ENCODE peak calls at places on chromosome 12, in seven cellular contexts. H is cardiac muscle cell; I is GM12878; A is CD8-positive, alpha-beta T cell; P is left ventricle myocardium inferior; B is heart left ventricle; E is lower lobe of right lung. O is an unnamed sample. For H3K4me1 and H3K27me3, the result is how much of the 10 kb centered on the place peaks cover.

GRCh38 chr12:57637364-57637763 is 4.4 kb upstream of the B4GALNT1 start:
- DNase-seq in H (no peak), I (no peak), A (no peak), P (no peak), B (no peak), E (no peak), O (no peak)

GRCh38 chr12:75322464-75322863 is 7.7 kb downstream of the CAPS2 start:
- DNase-seq in H (no peak), I (no peak), A (no peak), P (no peak), B (no peak), E (no peak), O (peak)

GRCh38 chr12:91483471-91483985 is 300.9 kb upstream of the DCN start:
- DNase-seq in H (no peak), I (no peak), A (no peak), P (no peak), B (no peak), E (no peak), O (no peak)

GRCh38 chr12:6086316-6086715 is 38.2 kb downstream of the VWF start:
- DNase-seq in H (no peak), I (no peak), A (no peak), P (no peak), B (no peak), E (no peak), O (no peak)

GRCh38 chr12:25648460-25648859 is 95.4 kb upstream of the LMNTD1 start:
- DNase-seq in H (peak), I (no peak), A (no peak), P (peak), B (peak), E (peak), O (peak)

GRCh38 chr12:6548556-6549378 is 7.1 kb downstream of the IFFO1 start:
- DNase-seq in H (no peak), I (no peak), A (no peak), P (no peak), B (peak), E (no peak), O (peak)

GRCh38 chr12:114974333-114974732 is 290.4 kb upstream of the TBX3 start:
- DNase-seq in H (no peak), I (no peak), A (no peak), P (no peak), B (no peak), E (no peak), O (no peak)

GRCh38 chr12:122076743-122077495 is 1.6 kb upstream of the MLXIP start:
- DNase-seq in H (no peak), I (no peak), A (no peak), P (no peak), B (no peak), E (no peak), O (no peak)

GRCh38 chr12:6959376-6960290 is 8.5 kb downstream of the PTPN6 start:
- DNase-seq in H (no peak), I (no peak), A (no peak), P (peak), B (no peak), E (peak), O (no peak)

GRCh38 chr12:53378705-53379388 is 1.1 kb upstream of the SP1 start:
- DNase-seq in H (no peak), I (no peak), A (no peak), P (no peak), B (no peak), E (peak), O (no peak)

GRCh38 chr12:2324375-2324774 is 271.6 kb downstream of the CACNA1C start:
- DNase-seq in H (no peak), I (no peak), A (no peak), P (no peak), B (no peak), E (no peak), O (no peak)

GRCh38 chr12:106291342-106291741 is 11.2 kb upstream of the TCP11L2 start:
- DNase-seq in H (no peak), I (no peak), A (no peak), P (no peak), B (no peak), E (no peak), O (no peak)

GRCh38 chr12:92605621-92606170 is 97.1 kb upstream of the PLEKHG7 start:
- DNase-seq in H (no peak), I (no peak), A (no peak), P (no peak), B (no peak), E (no peak), O (peak)

GRCh38 chr12:92426346-92426745 is 276.4 kb upstream of the PLEKHG7 start:
- DNase-seq in H (peak), I (no peak), A (no peak), P (no peak), B (no peak), E (no peak), O (no peak)

GRCh38 chr12:111439657-111440151 is 34.0 kb downstream of the SH2B3 start:
- DNase-seq in H (no peak), I (no peak), A (no peak), P (no peak), B (no peak), E (no peak), O (no peak)

GRCh38 chr12:111441107-111441928 is 35.6 kb downstream of the SH2B3 start:
- DNase-seq in H (no peak), I (no peak), A (no peak), P (no peak), B (no peak), E (no peak), O (no peak)

GRCh38 chr12:111438501-111438900 is 32.8 kb downstream of the SH2B3 start:
- DNase-seq in H (no peak), I (no peak), A (peak), P (no peak), B (no peak), E (no peak), O (peak)

GRCh38 chr12:111440631-111441030 is 34.9 kb downstream of the SH2B3 start:
- DNase-seq in H (no peak), I (no peak), A (no peak), P (no peak), B (no peak), E (no peak), O (no peak)

DNA sequence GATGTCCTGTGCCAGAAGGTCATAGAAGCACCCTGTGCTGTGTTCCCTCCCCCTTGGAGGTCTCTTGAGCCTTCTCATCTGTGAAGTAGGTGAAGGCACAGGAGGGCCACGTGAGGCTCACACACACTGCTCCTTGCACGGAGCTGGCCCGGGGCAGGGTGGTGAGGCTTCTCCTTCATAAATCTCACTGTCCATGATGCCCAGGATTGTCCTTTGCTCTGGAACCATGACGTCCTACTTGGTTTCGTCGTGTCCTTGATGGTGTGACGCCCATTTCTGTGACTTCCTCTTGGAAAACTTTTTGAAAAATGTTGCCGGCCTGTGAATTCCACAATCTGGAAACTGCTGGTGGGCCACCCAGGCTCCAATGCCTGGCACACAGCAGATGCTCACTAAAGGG is 34.4 kb downstream of the SH2B3 start:
- DNase-seq in H (no peak), I (no peak), A (no peak), P (no peak), B (no peak), E (no peak), O (no peak)
- H3K4me1 ChIP-seq in H (under half), I (half or more), A (half or more), P (half or more), B (under half), E (half or more), O (under half)

DNA sequence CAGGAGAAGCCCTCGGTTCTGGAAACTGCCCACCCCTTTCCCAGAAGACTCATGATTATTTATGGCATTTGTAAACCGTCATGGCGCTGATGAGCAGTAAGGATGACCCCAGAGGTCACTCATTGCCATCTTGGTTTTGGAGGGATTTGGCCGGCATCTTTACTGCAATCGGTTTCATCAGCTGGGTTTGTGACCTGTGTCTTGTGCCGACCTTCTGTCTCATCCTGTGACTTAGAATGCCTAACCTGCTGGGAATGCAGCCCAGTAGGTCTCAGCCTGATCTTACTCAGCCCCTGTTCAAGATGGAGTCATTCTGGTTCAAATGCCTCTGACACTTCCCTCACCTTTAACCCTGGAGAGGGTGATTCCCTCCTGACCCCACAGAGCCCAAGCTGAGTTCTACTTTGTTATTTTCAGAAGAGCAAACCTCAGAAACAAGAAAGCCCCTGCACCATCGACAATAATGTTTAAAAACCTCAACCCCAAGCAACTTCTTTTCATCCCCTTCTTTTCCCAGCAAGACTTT is 105.5 kb upstream of the SFSWAP start:
- DNase-seq in H (no peak), I (no peak), A (no peak), P (no peak), B (no peak), E (no peak), O (no peak)
- H3K27me3 ChIP-seq in H (under half), I (under half), A (under half), P (half or more), B (under half), E (under half), O (under half)

GRCh38 chr12:39329015-39329414 is 113.9 kb downstream of the KIF21A start:
- DNase-seq in H (no peak), I (no peak), A (no peak), P (no peak), B (no peak), E (no peak), O (peak)
- H3K4me1 ChIP-seq in H (under half), I (under half), A (under half), P (under half), B (under half), E (under half), O (under half)

DNA sequence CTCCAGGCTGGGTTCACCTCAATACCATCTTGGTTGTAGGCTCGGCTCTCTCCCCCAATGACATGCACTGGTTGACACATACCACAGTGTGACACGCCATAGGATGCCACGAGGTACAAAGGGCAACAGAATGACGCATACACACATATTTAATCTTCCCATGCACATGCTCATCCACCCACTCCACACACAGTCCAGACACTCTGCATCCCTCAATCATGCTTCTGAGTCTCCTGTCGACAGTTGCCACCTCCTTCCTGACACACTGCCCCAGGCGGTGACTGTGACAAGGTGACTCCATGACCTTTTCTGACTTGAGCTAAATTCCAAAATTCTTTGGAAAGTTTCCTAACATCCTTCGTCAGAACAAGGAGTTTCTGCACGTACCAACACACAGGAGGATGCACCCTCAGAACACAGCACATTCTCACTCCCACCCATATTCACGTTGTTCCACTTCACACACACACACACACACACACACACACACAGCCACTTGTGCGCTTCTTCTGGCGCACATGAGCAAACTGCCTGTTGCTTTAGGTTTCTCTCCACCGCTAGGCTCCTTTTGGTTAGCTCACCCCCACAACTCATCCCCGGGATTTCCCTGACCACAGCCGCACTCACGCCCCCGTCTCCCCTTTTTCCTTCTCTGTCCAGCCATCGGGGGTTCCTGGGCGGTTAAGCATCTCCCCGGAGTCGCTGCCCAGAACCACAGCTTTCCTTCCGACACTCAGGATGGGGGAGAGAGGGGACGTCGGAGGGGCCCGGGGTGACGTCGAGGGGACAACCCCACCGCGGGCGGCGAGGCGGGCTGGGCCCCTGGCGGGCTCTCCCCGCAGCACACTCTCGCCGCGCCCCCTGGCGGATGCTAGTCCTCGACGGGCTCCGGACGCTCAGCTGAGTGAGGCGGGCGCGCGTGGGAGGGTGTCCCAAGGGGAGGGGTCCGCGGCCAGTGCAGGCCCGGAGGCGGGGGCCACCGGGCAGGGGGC is 536 bp upstream of the WNT1 start:
- DNase-seq in H (no peak), I (no peak), A (peak), P (no peak), B (peak), E (peak), O (peak)
- H3K27me3 ChIP-seq in H (half or more), I (under half), A (under half), P (half or more), B (half or more), E (half or more), O (half or more)

GRCh38 chr12:108584456-108585065 is 13.3 kb downstream of the TMEM119 start:
- DNase-seq in H (no peak), I (no peak), A (no peak), P (no peak), B (no peak), E (no peak), O (no peak)

GRCh38 chr12:108583971-108584370 is 13.9 kb downstream of the TMEM119 start:
- DNase-seq in H (no peak), I (no peak), A (no peak), P (no peak), B (no peak), E (no peak), O (no peak)

GRCh38 chr12:108589028-108589839 is 8.7 kb downstream of the TMEM119 start:
- DNase-seq in H (no peak), I (no peak), A (no peak), P (no peak), B (no peak), E (no peak), O (peak)

GRCh38 chr12:108587826-108588225 is 10.1 kb downstream of the TMEM119 start:
- DNase-seq in H (no peak), I (no peak), A (no peak), P (no peak), B (no peak), E (no peak), O (no peak)

GRCh38 chr12:108586306-108586705 is 11.6 kb downstream of the TMEM119 start:
- DNase-seq in H (no peak), I (no peak), A (no peak), P (no peak), B (no peak), E (no peak), O (no peak)
- H3K4me1 ChIP-seq in H (under half), I (under half), A (under half), P (under half), B (under half), E (under half), O (half or more)

GRCh38 chr12:128269108-128269713 is 2.2 kb downstream of the TMEM132C start:
- DNase-seq in H (peak), I (no peak), A (no peak), P (no peak), B (no peak), E (no peak), O (peak)

GRCh38 chr12:128267246-128267622 is 264 bp downstream of the TMEM132C start:
- DNase-seq in H (peak), I (no peak), A (no peak), P (no peak), B (no peak), E (no peak), O (no peak)

GRCh38 chr12:128266559-128267245 is at the start of gene TMEM132C:
- DNase-seq in H (peak), I (no peak), A (no peak), P (no peak), B (no peak), E (no peak), O (no peak)

GRCh38 chr12:128268348-128268725 is 1.4 kb downstream of the TMEM132C start:
- DNase-seq in H (peak), I (no peak), A (no peak), P (no peak), B (no peak), E (no peak), O (no peak)

DNA sequence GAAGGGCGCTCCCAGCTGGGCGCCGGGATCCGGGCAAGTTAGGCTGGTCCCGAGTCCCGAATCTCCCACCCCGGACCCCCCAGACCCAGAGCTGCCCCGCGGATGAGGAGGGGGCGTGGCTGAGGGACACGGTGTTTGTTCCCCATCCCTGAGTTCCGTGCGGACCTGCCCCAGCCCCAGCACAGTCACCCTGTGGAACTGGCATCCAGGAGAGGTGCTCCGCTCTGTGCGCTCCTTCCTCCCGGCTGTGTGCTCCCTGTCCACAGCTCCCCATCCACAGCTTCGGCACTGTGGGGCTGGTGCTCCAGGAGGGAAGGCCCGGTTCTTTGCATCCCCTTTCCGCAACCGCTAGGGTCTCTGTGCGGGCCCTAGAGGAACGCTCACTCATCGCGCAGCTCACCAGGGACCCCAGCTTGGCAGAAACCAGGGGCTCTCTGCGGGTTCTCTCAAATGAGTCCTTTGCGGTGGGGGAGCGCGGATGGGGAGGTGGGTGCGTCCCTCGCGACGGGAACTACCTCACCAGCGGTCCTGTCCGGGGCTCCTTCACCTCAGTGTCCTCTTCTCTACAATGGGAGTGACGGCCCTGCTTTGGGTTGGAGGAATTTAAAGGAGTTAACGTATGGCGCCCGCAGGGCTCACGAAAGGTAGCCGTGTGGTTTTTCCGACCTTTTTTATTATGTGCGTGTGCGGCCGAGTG is 829 bp downstream of the TMEM132C start:
- DNase-seq in H (peak), I (no peak), A (no peak), P (no peak), B (no peak), E (no peak), O (no peak)
- H3K27me3 ChIP-seq in H (half or more), I (under half), A (under half), P (half or more), B (under half), E (under half), O (under half)